ENCODE peak calls at places on chromosomes 16 and 17, in five cellular contexts. J is thoracic aorta, Y is trophoblast cell, M is ovary, T is GM12878. X is an unnamed sample.

GRCh38 chr17:55327225-55328088 is 62.7 kb downstream of the HLF start:
- DNase-seq in J (no peak), Y (peak), M (no peak), T (no peak), X (no peak)

GRCh38 chr17:43733956-43734355 is 24.6 kb downstream of the SOST start:
- DNase-seq in J (no peak), Y (no peak), M (no peak), T (no peak), X (no peak)

GRCh38 chr17:12296120-12296727 is 275.5 kb downstream of the MAP2K4 start:
- DNase-seq in J (no peak), Y (no peak), M (no peak), T (no peak), X (peak)

GRCh38 chr17:78227455-78227916 is 3.9 kb upstream of the TMEM235 start:
- DNase-seq in J (no peak), Y (peak), M (no peak), T (no peak), X (no peak)

GRCh38 chr16:72203401-72203800 is 31.4 kb upstream of the PMFBP1 start:
- DNase-seq in J (no peak), Y (peak), M (no peak), T (peak), X (no peak)

GRCh38 chr16:15907863-15908478 is 19.6 kb upstream of the CEP20 start:
- DNase-seq in J (no peak), Y (peak), M (no peak), T (peak), X (no peak)

GRCh38 chr16:68369697-68370096 is 58.9 kb downstream of the PRMT7 start:
- DNase-seq in J (no peak), Y (no peak), M (no peak), T (peak), X (no peak)

GRCh38 chr16:74146643-74147042 is 150.0 kb upstream of the PSMD7 start:
- DNase-seq in J (no peak), Y (no peak), M (no peak), T (no peak), X (no peak)

GRCh38 chr17:2842464-2842863 is 46.2 kb downstream of the RAP1GAP2 start:
- DNase-seq in J (no peak), Y (no peak), M (no peak), T (no peak), X (no peak)

GRCh38 chr17:794876-795275 is 12.7 kb downstream of the MRM3 start:
- DNase-seq in J (peak), Y (peak), M (peak), T (no peak), X (peak)

GRCh38 chr16:80277182-80277581 is 263.6 kb upstream of the DYNLRB2 start:
- DNase-seq in J (no peak), Y (no peak), M (no peak), T (no peak), X (no peak)

GRCh38 chr16:68091604-68092261 is 6.6 kb downstream of the NFATC3 start:
- DNase-seq in J (no peak), Y (no peak), M (no peak), T (no peak), X (no peak)

GRCh38 chr17:79730769-79731483 is at the start of gene ENPP7:
- DNase-seq in J (no peak), Y (no peak), M (no peak), T (no peak), X (no peak)

GRCh38 chr17:68972119-68972704 is 17.0 kb upstream of the ABCA8 start:
- DNase-seq in J (no peak), Y (peak), M (peak), T (no peak), X (no peak)

GRCh38 chr16:78852236-78852635 is 748.3 kb downstream of the MAF start:
- DNase-seq in J (no peak), Y (no peak), M (no peak), T (no peak), X (no peak)

GRCh38 chr17:413016-413350 is 60.4 kb upstream of the RPH3AL start:
- DNase-seq in J (no peak), Y (no peak), M (no peak), T (no peak), X (no peak)

GRCh38 chr16:74623214-74623842 is 16.4 kb upstream of the GLG1 start:
- DNase-seq in J (no peak), Y (peak), M (no peak), T (no peak), X (no peak)

GRCh38 chr17:62720126-62720850 is 87.8 kb downstream of the MARCHF10 start:
- DNase-seq in J (no peak), Y (peak), M (no peak), T (peak), X (no peak)

GRCh38 chr17:74059471-74059870 is 144.0 kb upstream of the RPL38 start:
- DNase-seq in J (no peak), Y (no peak), M (no peak), T (no peak), X (no peak)

GRCh38 chr17:80987941-80988461 is 3.6 kb upstream of the CHMP6 start:
- DNase-seq in J (no peak), Y (no peak), M (no peak), T (no peak), X (peak)

GRCh38 chr16:73057369-73058210 is 9.7 kb upstream of the ZFHX3 start:
- DNase-seq in J (no peak), Y (peak), M (peak), T (no peak), X (peak)

GRCh38 chr17:39671651-39672521 is 3.6 kb downstream of the PNMT start:
- DNase-seq in J (no peak), Y (peak), M (no peak), T (no peak), X (peak)

GRCh38 chr17:14730821-14731220 is 429.9 kb downstream of the HS3ST3B1 start:
- DNase-seq in J (no peak), Y (no peak), M (no peak), T (no peak), X (no peak)

GRCh38 chr16:89434490-89434889 is 55.9 kb downstream of the ANKRD11 start:
- DNase-seq in J (no peak), Y (no peak), M (no peak), T (no peak), X (no peak)

GRCh38 chr17:800446-801242 is 18.5 kb downstream of the MRM3 start:
- DNase-seq in J (no peak), Y (no peak), M (no peak), T (no peak), X (no peak)

GRCh38 chr17:56125830-56126819 is 27.1 kb upstream of the ANKFN1 start:
- DNase-seq in J (no peak), Y (peak), M (no peak), T (no peak), X (no peak)

GRCh38 chr16:53849585-53849984 is 145.6 kb downstream of the FTO start:
- DNase-seq in J (no peak), Y (no peak), M (no peak), T (no peak), X (no peak)

GRCh38 chr16:87375426-87376135 is 8.0 kb downstream of the FBXO31 start:
- DNase-seq in J (no peak), Y (no peak), M (no peak), T (no peak), X (no peak)

GRCh38 chr17:58665946-58666857 is 25.6 kb downstream of the TEX14 start:
- DNase-seq in J (no peak), Y (peak), M (no peak), T (no peak), X (no peak)

GRCh38 chr17:81909231-81909630 is 2.0 kb downstream of the PCYT2 start:
- DNase-seq in J (no peak), Y (no peak), M (no peak), T (no peak), X (no peak)

GRCh38 chr16:49471038-49471727 is 97.6 kb downstream of the C16orf78 start:
- DNase-seq in J (no peak), Y (no peak), M (no peak), T (no peak), X (no peak)

GRCh38 chr17:45172541-45173286 is 11.0 kb downstream of the HEXIM2 start:
- DNase-seq in J (peak), Y (peak), M (peak), T (no peak), X (peak)

GRCh38 chr16:24635900-24636610 is 93.4 kb upstream of the TNRC6A start:
- DNase-seq in J (no peak), Y (no peak), M (peak), T (no peak), X (peak)

DNA sequence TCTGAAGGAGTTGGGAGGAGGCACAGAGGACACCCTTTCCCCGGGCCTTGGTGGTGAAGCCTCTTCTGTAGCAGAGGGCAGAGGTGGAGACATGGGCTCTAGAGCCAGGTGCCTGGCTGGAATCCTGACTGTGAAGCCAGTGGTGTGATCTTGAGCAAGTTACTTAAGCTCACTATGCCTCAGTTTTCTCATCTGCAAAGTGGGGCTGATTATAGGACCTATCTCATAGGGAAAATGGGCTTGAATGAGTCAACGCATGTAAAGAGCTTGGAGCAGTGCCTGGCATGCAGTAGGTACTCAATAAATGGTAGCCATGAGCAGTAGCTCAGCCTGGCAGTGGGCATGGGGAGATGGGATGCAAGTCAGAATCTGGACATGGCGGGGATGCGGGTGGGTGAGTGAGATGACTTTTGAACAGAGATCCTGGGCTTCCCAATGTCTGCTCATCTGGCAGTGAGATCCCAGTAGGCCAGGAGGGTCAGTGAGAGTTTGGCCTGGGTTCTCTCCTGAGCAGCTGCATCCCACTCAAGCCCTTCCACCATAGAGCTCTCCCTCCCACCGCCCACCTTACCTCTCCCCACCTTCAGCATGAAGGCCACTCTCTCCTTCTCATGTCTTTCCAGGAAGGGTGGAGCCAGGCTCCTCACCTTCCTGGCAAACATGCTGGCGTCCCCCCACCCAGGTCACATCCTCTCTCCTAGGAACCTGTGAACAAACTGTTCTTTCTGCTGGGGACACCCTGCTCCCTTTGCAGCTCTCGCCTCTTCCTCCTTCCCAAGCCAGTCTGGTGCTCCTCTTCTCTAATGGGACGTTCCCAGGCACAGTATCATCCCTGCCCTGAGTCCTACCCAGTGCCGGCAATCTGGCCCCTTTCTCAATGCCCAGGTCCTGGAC is 13.1 kb upstream of the SP2 start:
- DNase-seq in J (no peak), Y (no peak), M (no peak), T (no peak), X (no peak)
- H3K27ac ChIP-seq in J (no peak), Y (no peak), M (peak), T (no peak), X (peak)

GRCh38 chr17:50904522-50905459 is 38.6 kb upstream of the TOB1 start:
- DNase-seq in J (peak), Y (peak), M (peak), T (no peak), X (peak)
- H3K27ac ChIP-seq in J (peak), Y (no peak), M (peak), T (no peak), X (peak)

GRCh38 chr16:4320030-4320429 is 4.2 kb downstream of the GLIS2 start:
- DNase-seq in J (no peak), Y (no peak), M (peak), T (no peak), X (peak)
- H3K27ac ChIP-seq in J (peak), Y (no peak), M (peak), T (no peak), X (peak)

DNA sequence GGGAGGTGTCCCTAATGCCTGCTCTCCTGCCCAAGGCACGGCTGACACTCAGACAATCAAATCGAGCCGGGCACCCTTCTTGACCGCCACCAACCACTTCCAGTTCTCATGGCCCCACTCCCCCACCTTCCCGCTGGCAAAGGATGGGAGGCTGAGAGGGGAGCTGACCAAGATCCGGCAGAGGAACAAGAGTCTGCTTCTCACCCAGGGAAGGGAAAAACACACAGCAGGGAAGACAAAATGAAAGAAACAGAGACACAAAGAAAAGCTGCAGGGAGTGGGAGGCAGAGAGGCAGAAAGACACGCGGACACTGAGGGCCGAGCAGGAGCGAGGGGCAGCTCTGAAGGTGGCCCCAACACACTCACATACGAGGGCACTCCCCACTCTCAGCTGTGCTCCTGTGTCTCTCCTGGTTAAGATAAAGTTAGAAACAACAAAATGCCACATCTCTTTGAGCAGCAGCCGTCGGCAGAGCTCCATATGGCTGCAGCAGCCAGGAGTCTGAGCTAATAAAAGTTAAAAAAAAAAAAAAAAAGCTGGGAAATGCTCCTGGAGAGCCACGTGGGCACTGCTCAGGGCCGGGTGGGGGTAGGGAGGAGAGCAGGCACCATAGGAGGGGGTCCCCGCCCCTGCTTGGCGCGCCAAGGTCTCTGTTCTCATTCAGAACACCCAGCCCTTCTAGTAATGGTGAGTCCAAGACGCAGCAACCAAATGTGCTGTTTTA is 7.4 kb downstream of the LRRC75A start:
- DNase-seq in J (no peak), Y (no peak), M (peak), T (no peak), X (no peak)
- H3K27ac ChIP-seq in J (no peak), Y (no peak), M (no peak), T (no peak), X (no peak)

GRCh38 chr16:84096447-84097005 is 20.2 kb downstream of the MBTPS1 start:
- DNase-seq in J (no peak), Y (no peak), M (no peak), T (no peak), X (no peak)
- H3K27ac ChIP-seq in J (no peak), Y (no peak), M (no peak), T (no peak), X (peak)